ENCODE peak calls at places on chromosomes 4 and X, in eight cellular contexts. I, V, F, Q, K, G, C and R are unnamed samples.

GRCh38 chr4:140754918-140755810 is 1.0 kb downstream of the TBC1D9 start:
- DNase-seq in I (peak; percentile 19), V (no peak), F (no peak), Q (no peak), K (no peak), G (no peak), C (no peak), R (no peak)

GRCh38 chrX:141989134-141989533 is 85.4 kb downstream of the MAGEC1 start:
- DNase-seq in I (peak; percentile 63), V (no peak), F (no peak), Q (no peak), K (peak; percentile 28), G (no peak), C (no peak), R (no peak)

GRCh38 chrX:143058096-143058495 is 32.4 kb downstream of the SPANXN4 start:
- DNase-seq in I (no peak), V (no peak), F (no peak), Q (no peak), K (no peak), G (no peak), C (no peak), R (no peak)

GRCh38 chr4:82394896-82395295 is 21.1 kb upstream of the HNRNPD start:
- DNase-seq in I (peak; percentile 93), V (no peak), F (no peak), Q (no peak), K (no peak), G (no peak), C (no peak), R (peak; percentile 75)

GRCh38 chr4:149914521-149915115 is 99.0 kb upstream of the IQCM start:
- DNase-seq in I (peak; percentile 66), V (peak; percentile 25), F (peak; percentile 77), Q (no peak), K (peak; percentile 44), G (peak; percentile 32), C (peak; percentile 44), R (peak; percentile 41)

GRCh38 chr4:38306482-38307071 is 346.4 kb downstream of the PTTG2 start:
- DNase-seq in I (no peak), V (no peak), F (no peak), Q (no peak), K (no peak), G (no peak), C (no peak), R (no peak)

GRCh38 chrX:1418901-1419544 is 27.1 kb upstream of the SLC25A6 start:
- DNase-seq in I (peak; percentile 65), V (no peak), F (no peak), Q (peak; percentile 75), K (no peak), G (no peak), C (no peak), R (no peak)

GRCh38 chr4:105620640-105621323 is 68.4 kb downstream of the ARHGEF38 start:
- DNase-seq in I (peak; percentile 84), V (peak; percentile 2), F (peak; percentile 95), Q (no peak), K (peak; percentile 92), G (no peak), C (no peak), R (peak; percentile 68)

GRCh38 chrX:107968623-107969022 is 13.5 kb downstream of the TEX13B start:
- DNase-seq in I (no peak), V (no peak), F (no peak), Q (no peak), K (no peak), G (no peak), C (no peak), R (no peak)

GRCh38 chr4:182698212-182698611 is 219.0 kb downstream of the DCTD start:
- DNase-seq in I (no peak), V (no peak), F (no peak), Q (no peak), K (peak; percentile 12), G (no peak), C (no peak), R (no peak)

GRCh38 chr4:36260714-36261113 is 16.4 kb upstream of the ARAP2 start:
- DNase-seq in I (no peak), V (no peak), F (no peak), Q (no peak), K (no peak), G (no peak), C (no peak), R (no peak)

GRCh38 chr4:55675196-55675793 is 39.2 kb upstream of the NMU start:
- DNase-seq in I (no peak), V (no peak), F (no peak), Q (no peak), K (no peak), G (no peak), C (peak; percentile 18), R (no peak)

GRCh38 chr4:87216469-87216868 is 3.9 kb downstream of the KLHL8 start:
- DNase-seq in I (peak; percentile 25), V (no peak), F (no peak), Q (no peak), K (no peak), G (no peak), C (no peak), R (no peak)

GRCh38 chrX:46444011-46444410 is 101.2 kb downstream of the ZNF674 start:
- DNase-seq in I (peak; percentile 85), V (no peak), F (peak; percentile 69), Q (no peak), K (peak; percentile 90), G (peak; percentile 39), C (no peak), R (peak; percentile 28)

GRCh38 chr4:6687947-6688878 is 5.5 kb upstream of the S100P start:
- DNase-seq in I (peak; percentile 24), V (no peak), F (no peak), Q (no peak), K (no peak), G (no peak), C (no peak), R (no peak)
- TF ChIP-seq CTCF in I (no peak), V (no peak), F (no peak), Q (no peak), K (no peak), G (no peak), C (no peak), R (no peak)

GRCh38 chrX:25659317-25659716 is 478.8 kb upstream of the MAGEB18 start:
- DNase-seq in I (no peak), V (no peak), F (no peak), Q (no peak), K (no peak), G (no peak), C (no peak), R (no peak)
- H3K27ac ChIP-seq in I (no peak overlapping the region), V (no peak overlapping the region), F (no peak overlapping the region), Q (no peak overlapping the region), K (no peak overlapping the region), G (no peak overlapping the region), C (no peak overlapping the region), R (no peak overlapping the region)

GRCh38 chrX:95823796-95824195 is 860.8 kb upstream of the DIAPH2 start:
- DNase-seq in I (no peak), V (no peak), F (no peak), Q (no peak), K (no peak), G (no peak), C (no peak), R (no peak)
- TF ChIP-seq CTCF in I (no peak), V (no peak), F (no peak), Q (no peak), K (no peak), G (peak; percentile 18), C (no peak), R (no peak)

DNA sequence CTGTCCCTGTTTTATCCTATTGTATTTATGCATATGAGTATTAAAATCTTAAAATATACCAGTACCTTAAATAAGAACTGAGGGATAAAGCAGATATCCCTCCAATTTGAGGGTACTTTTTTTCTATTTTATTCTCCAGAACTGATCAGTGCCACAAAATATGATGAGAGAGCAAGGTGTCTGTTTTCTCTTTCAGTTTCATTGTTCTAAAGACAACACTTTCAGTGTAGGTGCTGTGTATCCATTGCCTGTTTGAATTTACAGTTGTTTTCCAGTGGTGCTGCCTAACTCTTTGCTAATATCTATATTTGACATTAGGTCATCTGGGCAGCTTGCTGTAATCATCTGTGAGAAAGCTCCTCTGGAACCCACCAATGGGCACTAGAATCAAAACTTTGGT is 394.7 kb downstream of the IL1RAPL1 start:
- DNase-seq in I (no peak), V (no peak), F (no peak), Q (no peak), K (no peak), G (no peak), C (no peak), R (no peak)
- H3K27ac ChIP-seq in I (no peak overlapping the region), V (no peak overlapping the region), F (no peak overlapping the region), Q (no peak overlapping the region), K (no peak overlapping the region), G (no peak overlapping the region), C (no peak overlapping the region), R (no peak overlapping the region)

DNA sequence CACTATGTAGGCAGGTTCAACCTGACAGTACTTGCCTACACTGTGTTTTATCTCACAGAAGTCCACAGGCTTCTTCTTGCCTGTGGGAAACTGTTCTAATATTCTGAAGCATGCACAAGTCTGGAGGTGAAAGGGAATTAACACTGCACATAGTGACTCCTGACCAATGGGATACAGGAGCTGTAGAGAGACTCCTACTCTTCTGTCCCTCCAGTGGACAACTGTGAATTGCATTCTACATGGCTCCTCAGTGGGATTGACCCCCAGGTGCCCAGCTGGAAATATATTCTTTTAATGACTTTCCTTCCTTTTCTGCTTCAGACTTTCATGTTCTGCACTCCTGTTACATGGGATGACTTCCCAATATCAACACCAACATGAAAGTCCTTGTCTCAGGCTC is 8.2 kb upstream of the YIPF6 start:
- DNase-seq in I (peak; percentile 62), V (peak; percentile 69), F (peak; percentile 35), Q (no peak), K (no peak), G (no peak), C (no peak), R (peak; percentile 32)
- TF ChIP-seq CTCF in I (peak; percentile 62), V (peak; percentile 42), F (peak; percentile 61), Q (no peak), K (peak; percentile 36), G (peak; percentile 39), C (no peak), R (peak; percentile 12)

DNA sequence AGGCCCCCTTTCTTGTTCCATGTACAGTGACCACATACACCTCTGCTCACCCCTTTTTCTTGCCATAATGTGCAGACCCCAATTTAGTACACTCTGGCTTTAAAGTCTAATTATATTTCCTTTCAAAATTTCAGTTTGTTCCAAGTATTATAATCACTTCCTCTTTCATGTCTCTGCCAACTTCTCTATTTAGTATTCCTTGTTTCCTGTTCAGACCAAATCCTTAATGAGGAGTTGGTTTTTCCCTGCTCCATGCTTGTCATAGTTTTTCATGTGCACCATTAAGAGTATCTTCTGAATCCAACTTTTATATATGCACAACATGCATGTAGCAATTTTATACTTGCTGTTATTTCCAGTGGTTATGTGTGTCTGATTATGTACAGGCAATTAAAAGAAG is 32.3 kb downstream of the USP53 start:
- DNase-seq in I (no peak), V (no peak), F (no peak), Q (no peak), K (no peak), G (no peak), C (no peak), R (no peak)
- H3K27ac ChIP-seq in I (no peak overlapping the region), V (no peak overlapping the region), F (no peak overlapping the region), Q (no peak overlapping the region), K (no peak overlapping the region), G (no peak overlapping the region), C (no peak overlapping the region), R (no peak overlapping the region)

GRCh38 chr4:84159767-84160166 is 339.3 kb downstream of the NKX6-1 start:
- DNase-seq in I (peak; percentile 45), V (no peak), F (peak; percentile 24), Q (no peak), K (no peak), G (no peak), C (no peak), R (no peak)
- TF ChIP-seq CTCF in I (peak; percentile 53), V (no peak), F (peak; percentile 63), Q (no peak), K (no peak), G (no peak), C (no peak), R (no peak)

GRCh38 chr4:85571008-85571407 is 96.1 kb downstream of the ARHGAP24 start:
- DNase-seq in I (no peak), V (no peak), F (no peak), Q (no peak), K (no peak), G (no peak), C (no peak), R (no peak)
- H3K27ac ChIP-seq in I (no peak overlapping the region), V (no peak overlapping the region), F (no peak overlapping the region), Q (no peak overlapping the region), K (no peak overlapping the region), G (no peak overlapping the region), C (no peak overlapping the region), R (no peak overlapping the region)